ENCODE peak calls at places on chromosomes 2 and 18, in four cellular contexts. V is K562, K is endothelial cell of umbilical vein, C is IMR-90. T is an unnamed sample.

GRCh38 chr18:12307871-12308385 is at the start of gene TUBB6:
- DNase-seq in V (peak; percentile 93), C (peak; percentile 81), K (peak; percentile 85), T (no peak)

GRCh38 chr2:100406120-100406508 is 11.4 kb downstream of the CHST10 start:
- DNase-seq in V (no peak), C (no peak), K (no peak), T (no peak)

GRCh38 chr18:42258301-42258965 is 303.4 kb downstream of the PIK3C3 start:
- DNase-seq in V (no peak), K (no peak), C (no peak), T (no peak)

GRCh38 chr2:47019532-47019931 is 103.9 kb upstream of the MCFD2 start:
- DNase-seq in V (no peak), C (no peak), K (no peak), T (no peak)

GRCh38 chr2:49105506-49105905 is 48.8 kb downstream of the FSHR start:
- DNase-seq in K (no peak), V (no peak), C (no peak), T (no peak)

GRCh38 chr2:112166801-112167499 is 28.8 kb downstream of the FBLN7 start:
- DNase-seq in V (no peak), K (no peak), C (no peak), T (no peak)

GRCh38 chr2:160741815-160742214 is 248.2 kb upstream of the RBMS1 start:
- DNase-seq in C (no peak), V (no peak), K (no peak), T (no peak)

GRCh38 chr2:53445376-53446072 is 322.1 kb upstream of the CHAC2 start:
- DNase-seq in K (no peak), C (peak; percentile 74), V (no peak), T (no peak)

GRCh38 chr2:43164686-43165085 is 61.7 kb downstream of the ZFP36L2 start:
- DNase-seq in V (no peak), C (no peak), K (no peak), T (no peak)

GRCh38 chr18:56982756-56983155 is 164.1 kb upstream of the BOD1L2 start:
- DNase-seq in V (no peak), K (no peak), C (no peak), T (no peak)

GRCh38 chr2:27085670-27086089 is 892 bp upstream of the KHK start:
- DNase-seq in K (peak; percentile 78), V (peak; percentile 56), C (peak; percentile 45), T (peak; percentile 35)

GRCh38 chr18:45775241-45775676 is 50.2 kb upstream of the SIGLEC15 start:
- DNase-seq in C (peak; percentile 63), K (peak; percentile 89), V (peak; percentile 15), T (no peak)

GRCh38 chr2:190404487-190404886 is 3.7 kb upstream of the MFSD6 start:
- DNase-seq in K (no peak), V (peak; percentile 26), C (peak; percentile 65), T (peak; percentile 15)

GRCh38 chr2:239070466-239070865 is 222.6 kb downstream of the TWIST2 start:
- DNase-seq in C (no peak), K (no peak), V (no peak), T (no peak)

GRCh38 chr2:144330951-144331651 is 188.8 kb downstream of the ZEB2 start:
- DNase-seq in C (peak; percentile 18), K (peak; percentile 57), V (no peak), T (no peak)

GRCh38 chr2:131022731-131023130 is 70.5 kb downstream of the FAM168B start:
- DNase-seq in V (no peak), C (peak; percentile 45), K (no peak), T (no peak)

GRCh38 chr2:100666996-100667395 is 104.2 kb downstream of the PDCL3 start:
- DNase-seq in K (no peak), V (no peak), C (no peak), T (no peak)

GRCh38 chr18:22637787-22638186 is 220.1 kb upstream of the CTAGE1 start:
- DNase-seq in C (peak; percentile 89), V (no peak), K (no peak), T (no peak)

GRCh38 chr2:79876430-79876829 is 363.6 kb downstream of the CTNNA2 start:
- DNase-seq in V (no peak), K (no peak), C (peak; percentile 2), T (no peak)

GRCh38 chr18:1663879-1664705 is 759.4 kb downstream of the ADCYAP1 start:
- DNase-seq in V (peak; percentile 35), C (no peak), K (peak; percentile 13), T (no peak)

GRCh38 chr2:152694161-152694661 is 23.1 kb downstream of the PRPF40A start:
- DNase-seq in V (no peak), C (peak; percentile 82), K (peak; percentile 20), T (no peak)

GRCh38 chr2:178426388-178426787 is 24.6 kb downstream of the PRKRA start:
- DNase-seq in V (no peak), C (peak; percentile 41), K (no peak), T (no peak)

GRCh38 chr18:44802508-44802907 is 121.8 kb downstream of the SETBP1 start:
- DNase-seq in K (no peak), C (peak; percentile 9), V (no peak), T (no peak)

GRCh38 chr2:16293871-16294270 is 353.5 kb downstream of the MYCN start:
- DNase-seq in C (no peak), V (no peak), K (no peak), T (no peak)

GRCh38 chr2:70983506-70984227 is 5.2 kb downstream of the ANKRD53 start:
- DNase-seq in V (no peak), C (no peak), K (no peak), T (no peak)

GRCh38 chr2:70982971-70983370 is 4.5 kb downstream of the ANKRD53 start:
- DNase-seq in V (no peak), K (no peak), C (no peak), T (no peak)

GRCh38 chr2:70984576-70985282 is 6.3 kb downstream of the ANKRD53 start:
- DNase-seq in K (peak; percentile 58), C (peak; percentile 37), V (peak; percentile 70), T (no peak)

GRCh38 chr2:70985283-70985688 is 6.9 kb downstream of the ANKRD53 start:
- DNase-seq in K (no peak), V (no peak), C (no peak), T (no peak)

DNA sequence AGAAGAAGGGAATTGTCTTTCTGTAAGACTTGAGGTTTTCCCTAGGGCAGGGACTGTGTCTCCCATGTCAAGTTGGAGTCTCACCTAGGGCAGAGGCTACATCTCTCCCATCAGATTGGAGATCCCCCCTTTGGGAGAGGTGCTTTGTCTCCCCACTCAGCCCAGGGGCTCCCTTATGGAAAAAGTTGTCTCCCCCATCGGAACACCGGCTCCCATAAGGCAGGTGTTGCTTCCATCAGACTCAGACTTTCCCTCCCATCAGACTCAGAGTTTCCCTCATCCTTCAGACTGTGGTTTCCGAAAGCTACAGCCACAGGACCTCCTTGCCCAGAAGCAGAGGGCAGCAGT is 5.8 kb downstream of the ANKRD53 start:
- DNase-seq in C (no peak), V (no peak), K (no peak), T (no peak)
- H3K9me1 ChIP-seq in C (peaks cover 2% of the 10 kb centered on the region), V (no peaks in the 10 kb centered on the region), K (no peaks in the 10 kb centered on the region), T (no peaks in the 10 kb centered on the region)

DNA sequence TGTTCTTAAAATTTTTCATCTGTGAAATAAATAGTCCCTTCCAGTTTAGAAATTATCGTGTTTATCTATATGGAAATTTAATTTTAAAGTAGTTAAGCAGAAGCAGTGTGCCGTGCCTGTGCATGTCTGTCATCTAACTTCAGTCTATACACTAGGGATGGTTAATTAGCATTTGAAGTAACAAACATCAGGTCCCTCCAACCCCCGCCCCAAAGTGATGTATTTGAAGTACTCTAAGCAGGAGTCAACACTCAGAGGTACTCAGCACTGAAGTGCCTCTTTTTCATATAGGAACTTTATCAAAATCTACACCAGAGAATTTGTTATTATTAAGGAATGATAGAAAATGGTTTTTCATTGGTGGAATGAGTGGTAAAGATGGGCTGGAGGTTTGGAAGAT is 33.0 kb downstream of the LANCL1 start:
- DNase-seq in C (no peak), V (no peak), K (no peak), T (no peak)
- H3K9me1 ChIP-seq in C (no peaks in the 10 kb centered on the region), V (no peaks in the 10 kb centered on the region), K (no peaks in the 10 kb centered on the region), T (no peaks in the 10 kb centered on the region)

DNA sequence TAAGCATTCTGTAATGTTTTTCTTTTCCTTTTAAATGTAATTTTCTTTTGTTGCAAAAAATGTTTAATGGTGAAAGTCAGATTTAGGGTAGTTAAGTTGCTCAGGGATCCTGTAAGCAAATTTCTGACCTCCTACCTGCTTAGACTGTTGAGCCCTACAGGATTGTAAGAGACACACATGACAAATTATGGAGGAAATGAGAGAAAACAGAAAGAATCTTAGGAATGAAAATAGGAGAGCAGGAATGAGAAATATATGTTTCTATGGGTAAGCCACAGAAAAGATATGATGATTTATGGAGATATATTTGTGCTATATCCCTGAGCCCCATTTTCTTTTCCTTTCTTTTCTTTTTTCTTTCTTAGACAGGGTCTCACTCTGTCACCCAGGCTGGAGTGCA is 28.3 kb downstream of the CYBRD1 start:
- DNase-seq in K (no peak), C (peak; percentile 17), V (no peak), T (no peak)
- H3K9me1 ChIP-seq in K (no peaks in the 10 kb centered on the region), C (peaks cover 2% of the 10 kb centered on the region), V (no peaks in the 10 kb centered on the region), T (no peaks in the 10 kb centered on the region)

GRCh38 chr2:17813742-17814458 is 2.4 kb upstream of the MSGN1 start:
- DNase-seq in C (no peak), K (no peak), V (no peak), T (no peak)

GRCh38 chr2:17813015-17813741 is 3.1 kb upstream of the MSGN1 start:
- DNase-seq in V (no peak), C (peak; percentile 27), K (no peak), T (no peak)

GRCh38 chr2:17815466-17816184 is 635 bp upstream of the MSGN1 start:
- DNase-seq in V (no peak), C (no peak), K (peak; percentile 7), T (no peak)

GRCh38 chr2:17816396-17817245 is at the start of gene MSGN1:
- DNase-seq in K (no peak), C (no peak), V (no peak), T (no peak)

GRCh38 chr2:17814601-17815000 is 1.7 kb upstream of the MSGN1 start:
- DNase-seq in K (no peak), C (no peak), V (no peak), T (no peak)
- H3K9me1 ChIP-seq in K (no peaks in the 10 kb centered on the region), C (no peaks in the 10 kb centered on the region), V (no peaks in the 10 kb centered on the region), T (no peaks in the 10 kb centered on the region)

GRCh38 chr18:62388855-62389760 is 64.0 kb downstream of the TNFRSF11A start:
- DNase-seq in C (no peak), V (no peak), K (no peak), T (no peak)
- H3K9me1 ChIP-seq in C (no peaks in the 10 kb centered on the region), V (no peaks in the 10 kb centered on the region), K (no peaks in the 10 kb centered on the region), T (no peaks in the 10 kb centered on the region)

GRCh38 chr2:206688453-206688852 is 29.7 kb downstream of the DYTN start:
- DNase-seq in K (no peak), C (no peak), V (no peak), T (no peak)

GRCh38 chr2:206693399-206694137 is 24.6 kb downstream of the DYTN start:
- DNase-seq in C (peak; percentile 69), K (peak; percentile 71), V (peak; percentile 34), T (no peak)

GRCh38 chr2:206696910-206697309 is 21.3 kb downstream of the DYTN start:
- DNase-seq in C (no peak), V (no peak), K (no peak), T (no peak)

GRCh38 chr2:206688992-206689391 is 29.2 kb downstream of the DYTN start:
- DNase-seq in C (no peak), V (no peak), K (no peak), T (no peak)

DNA sequence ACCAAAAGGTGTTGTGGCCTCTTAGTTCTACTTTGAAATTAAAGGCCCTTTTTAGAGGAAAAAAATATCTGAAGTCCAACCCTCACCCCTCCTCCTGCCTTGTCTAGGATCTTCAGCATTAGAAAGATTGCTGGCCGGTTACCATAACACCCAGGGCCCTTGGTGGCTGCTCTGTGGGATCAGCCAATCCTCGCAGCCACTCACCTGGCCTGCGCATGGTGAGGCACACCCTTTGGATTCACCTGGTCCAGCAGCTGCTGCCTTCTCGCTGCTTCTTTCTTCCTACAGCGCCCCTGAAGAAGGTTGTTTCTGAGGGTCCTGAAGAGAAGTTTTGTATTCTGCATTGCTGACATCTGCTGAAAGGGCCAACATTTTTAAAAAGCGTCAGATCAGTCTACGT is 25.2 kb downstream of the DYTN start:
- DNase-seq in C (no peak), V (no peak), K (no peak), T (no peak)
- H3K9me1 ChIP-seq in C (no peaks in the 10 kb centered on the region), V (no peaks in the 10 kb centered on the region), K (no peaks in the 10 kb centered on the region), T (no peaks in the 10 kb centered on the region)